ENCODE peak calls at places on chromosome 7, in nine cellular contexts. Y is upper lobe of left lung, Q is dorsolateral prefrontal cortex, S is kidney epithelial cell, U is MG63, V is coronary artery, K is heart right ventricle, T is A549, X is ovary. B is an unnamed sample.

GRCh38 chr7:139358541-139359365 is 941 bp upstream of the LUC7L2 start:
- DNase-seq in S (no peak), V (no peak), K (no peak), Q (no peak), U (no peak), X (peak; percentile 23), T (peak; percentile 21), Y (no peak), B (no peak)

GRCh38 chr7:24739306-24739705 is 18.0 kb downstream of the GSDME start:
- DNase-seq in V (no peak), U (no peak), T (no peak), Y (no peak), K (no peak), S (no peak), Q (no peak), X (no peak), B (no peak)

GRCh38 chr7:157140118-157140905 is 1.6 kb downstream of the UBE3C start:
- DNase-seq in X (no peak), Q (no peak), U (no peak), Y (no peak), K (no peak), T (no peak), S (no peak), V (no peak), B (no peak)

GRCh38 chr7:51297986-51298385 is 18.6 kb downstream of the COBL start:
- DNase-seq in U (no peak), K (no peak), Q (no peak), Y (no peak), X (no peak), V (no peak), S (no peak), T (no peak), B (no peak)

GRCh38 chr7:135386776-135387175 is 123.1 kb downstream of the CNOT4 start:
- DNase-seq in Q (no peak), V (no peak), X (no peak), K (no peak), S (no peak), T (no peak), U (no peak), Y (no peak), B (no peak)

GRCh38 chr7:8125680-8126444 is 136.1 kb downstream of the ICA1 start:
- DNase-seq in Q (no peak), V (no peak), K (no peak), Y (peak; percentile 65), S (no peak), U (no peak), X (no peak), T (no peak), B (no peak)

GRCh38 chr7:70539196-70539595 is 592.7 kb upstream of the GALNT17 start:
- DNase-seq in Q (no peak), X (no peak), K (no peak), U (no peak), S (no peak), Y (no peak), T (no peak), V (no peak), B (no peak)

GRCh38 chr7:138091073-138091472 is 14.8 kb downstream of the AKR1D1 start:
- DNase-seq in V (no peak), K (no peak), T (no peak), U (no peak), Y (peak; percentile 28), S (no peak), X (no peak), Q (no peak), B (no peak)

GRCh38 chr7:117673839-117674238 is 194.0 kb downstream of the CFTR start:
- DNase-seq in S (no peak), Q (no peak), U (no peak), V (no peak), K (no peak), T (peak; percentile 20), X (no peak), Y (no peak), B (no peak)

GRCh38 chr7:100799037-100799896 is 28.1 kb downstream of the EPHB4 start:
- DNase-seq in X (peak; percentile 80), V (no peak), Y (peak; percentile 71), Q (no peak), K (peak; percentile 64), U (peak; percentile 50), T (peak; percentile 55), S (no peak), B (no peak)
- H3K4me3 ChIP-seq in X (no peak overlapping the region), V (no peak overlapping the region), Y (no peak overlapping the region), Q (no peak overlapping the region), K (no peak overlapping the region), U (no peak overlapping the region), T (no peak overlapping the region), S (no peak overlapping the region), B (no peak overlapping the region)

GRCh38 chr7:158247758-158248487 is 339.7 kb downstream of the PTPRN2 start:
- DNase-seq in Q (no peak), U (no peak), T (no peak), S (no peak), V (peak; percentile 40), Y (no peak), X (no peak), K (no peak), B (no peak)

GRCh38 chr7:158252081-158252836 is 335.4 kb downstream of the PTPRN2 start:
- DNase-seq in U (no peak), Y (peak; percentile 18), K (no peak), X (peak; percentile 2), Q (peak; percentile 72), S (no peak), T (no peak), V (peak; percentile 40), B (no peak)

GRCh38 chr7:158251061-158251965 is 336.3 kb downstream of the PTPRN2 start:
- DNase-seq in S (no peak), Q (no peak), X (no peak), Y (peak; percentile 2), V (no peak), K (no peak), T (no peak), U (no peak), B (no peak)

GRCh38 chr7:158248816-158249215 is 338.8 kb downstream of the PTPRN2 start:
- DNase-seq in Q (no peak), X (no peak), T (no peak), S (no peak), Y (no peak), K (no peak), U (no peak), V (no peak), B (no peak)

DNA sequence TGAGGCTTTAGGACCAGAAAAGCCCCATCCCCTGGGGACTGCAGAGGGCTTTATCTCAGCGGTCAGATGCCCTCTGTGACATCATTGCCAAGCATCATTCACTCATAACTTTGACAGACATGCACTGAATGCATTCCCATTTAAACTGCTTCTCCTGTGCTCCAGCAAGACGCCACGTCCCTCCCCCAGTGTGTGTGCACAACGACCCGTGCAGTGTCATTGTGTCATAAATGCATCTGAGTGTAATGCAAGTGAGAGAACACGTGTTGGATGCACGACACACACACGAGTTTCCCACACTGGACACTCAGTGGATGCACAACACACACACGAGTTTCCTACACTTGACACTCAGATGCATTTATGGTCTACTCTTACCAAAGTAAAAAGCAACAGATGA is 337.9 kb downstream of the PTPRN2 start:
- DNase-seq in X (no peak), U (no peak), K (no peak), S (no peak), T (no peak), Q (no peak), V (no peak), Y (peak; percentile 2), B (no peak)
- H3K4me3 ChIP-seq in X (no peak overlapping the region), U (no peak overlapping the region), K (no peak overlapping the region), S (no peak overlapping the region), T (no peak overlapping the region), Q (no peak overlapping the region), V (no peak overlapping the region), Y (no peak overlapping the region), B (no peak overlapping the region)

GRCh38 chr7:101819913-101820522 is 2.6 kb downstream of the CUX1 start:
- DNase-seq in X (no peak), Q (no peak), V (no peak), U (no peak), S (no peak), K (no peak), Y (no peak), T (no peak), B (no peak)

GRCh38 chr7:101819183-101819582 is 1.8 kb downstream of the CUX1 start:
- DNase-seq in U (no peak), T (no peak), K (no peak), V (no peak), Y (no peak), S (no peak), Q (no peak), X (no peak), B (no peak)

GRCh38 chr7:101818699-101819071 is 1.3 kb downstream of the CUX1 start:
- DNase-seq in X (no peak), S (no peak), U (no peak), K (no peak), Q (no peak), Y (no peak), V (no peak), T (no peak), B (no peak)

GRCh38 chr7:101823086-101823485 is 5.7 kb downstream of the CUX1 start:
- DNase-seq in K (no peak), T (no peak), Q (no peak), X (no peak), S (no peak), U (no peak), V (no peak), Y (peak; percentile 39), B (no peak)

DNA sequence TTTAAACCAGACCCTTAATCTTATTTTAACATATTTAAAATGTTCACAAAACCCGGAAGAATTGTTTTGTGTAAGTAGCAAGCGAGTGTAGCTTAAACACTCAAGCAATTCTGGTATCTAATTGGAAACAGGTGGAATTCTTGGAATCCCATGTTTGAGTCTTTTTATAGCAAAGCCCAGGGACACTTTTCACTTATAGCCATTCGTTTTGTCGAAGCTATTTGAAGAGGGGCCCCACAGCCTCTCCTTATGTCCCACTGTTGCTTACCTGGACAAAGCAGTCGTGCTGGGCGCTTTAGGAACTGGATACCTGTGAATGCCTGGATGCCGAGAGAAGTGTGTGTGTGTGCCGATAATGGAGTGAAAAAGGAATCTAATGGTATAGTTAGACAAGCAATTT is 3.3 kb downstream of the CUX1 start:
- DNase-seq in X (no peak), T (no peak), Y (no peak), Q (no peak), U (no peak), S (no peak), V (no peak), K (no peak), B (no peak)
- H3K4me3 ChIP-seq in X (no peak overlapping the region), T (no peak overlapping the region), Y (no peak overlapping the region), Q (no peak overlapping the region), U (no peak overlapping the region), S (no peak overlapping the region), V (no peak overlapping the region), K (no peak overlapping the region), B (no peak overlapping the region)

DNA sequence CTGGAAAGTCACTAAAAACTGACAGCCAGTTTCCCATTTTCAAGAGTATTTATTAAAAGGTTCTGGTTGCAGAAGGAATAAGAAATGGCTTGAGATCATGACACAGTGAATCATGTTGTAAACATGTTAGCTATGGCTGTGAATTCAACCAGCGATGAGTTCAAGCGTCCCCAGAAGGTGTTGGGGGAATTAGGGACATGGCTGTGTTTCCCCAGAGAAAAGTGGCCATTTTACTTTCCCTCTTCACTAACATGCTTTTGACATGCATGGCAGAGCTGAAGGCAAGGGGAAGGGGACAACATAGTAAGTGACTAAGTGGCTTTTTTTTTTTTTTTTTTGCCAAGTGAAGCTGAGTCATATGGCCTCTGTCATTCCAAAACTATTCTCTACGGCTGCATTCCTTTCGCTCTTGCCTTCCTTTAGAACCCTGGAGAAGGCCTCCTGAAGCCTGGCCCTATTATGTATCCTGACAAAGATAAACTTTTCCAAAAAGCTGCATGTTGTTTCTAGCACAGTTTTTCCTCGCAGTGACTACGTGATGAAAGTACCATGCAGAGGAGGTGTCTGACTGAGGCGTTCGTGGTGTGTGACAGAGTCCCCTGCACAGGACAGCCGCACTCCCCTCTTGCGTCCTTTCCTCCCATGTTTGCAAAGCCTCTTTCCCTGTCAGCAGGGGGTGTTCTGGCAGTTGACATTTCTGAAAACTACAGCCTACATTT is 46.9 kb downstream of the EGFR start:
- DNase-seq in T (peak; percentile 67), V (no peak), Q (no peak), Y (no peak), X (no peak), S (no peak), K (no peak), U (peak; percentile 55), B (peak; percentile 91)
- H3K4me3 ChIP-seq in T (peak overlapping the region; percentile 13), V (peak overlapping the region; percentile 32), Q (no peak overlapping the region), Y (no peak overlapping the region), X (no peak overlapping the region), S (no peak overlapping the region), K (no peak overlapping the region), U (no peak overlapping the region), B (no peak overlapping the region)

B was measured in epithelial cell of proximal tubule.